ENCODE peak calls at places on chromosome 3, in eight cellular contexts. M is upper lobe of left lung, B is SK-N-SH, P is spleen, D is GM23338, A is breast epithelium, Q is HepG2, L is stomach. X is an unnamed sample.

GRCh38 chr3:11641683-11642407 is 1.9 kb downstream of the VGLL4 start:
- DNase-seq in M (no peak), B (no peak), P (no peak), D (peak; percentile 51), A (no peak), Q (no peak), L (no peak), X (no peak)

GRCh38 chr3:49018707-49019006 is 277 bp upstream of the DALRD3 start:
- DNase-seq in M (no peak), B (no peak), P (no peak), D (no peak), A (no peak), Q (no peak), L (no peak), X (no peak)

GRCh38 chr3:20121088-20121487 is 64.9 kb downstream of the SGO1 start:
- DNase-seq in M (no peak), B (no peak), P (no peak), D (no peak), A (no peak), Q (no peak), L (no peak), X (no peak)

GRCh38 chr3:126828306-126828705 is 124.3 kb downstream of the CHCHD6 start:
- DNase-seq in M (no peak), B (no peak), P (no peak), D (no peak), A (no peak), Q (no peak), L (no peak), X (no peak)

GRCh38 chr3:10432931-10433330 is 72.5 kb downstream of the ATP2B2 start:
- DNase-seq in M (no peak), B (peak; percentile 66), P (peak; percentile 37), D (no peak), A (no peak), Q (no peak), L (no peak), X (no peak)

GRCh38 chr3:39000008-39000450 is 51.7 kb downstream of the SCN11A start:
- DNase-seq in M (no peak), B (peak; percentile 60), P (no peak), D (peak; percentile 91), A (no peak), Q (peak; percentile 60), L (no peak), X (no peak)

GRCh38 chr3:46482632-46483311 is 15.0 kb upstream of the RTP3 start:
- DNase-seq in M (no peak), B (no peak), P (no peak), D (no peak), A (no peak), Q (no peak), L (no peak), X (no peak)

GRCh38 chr3:103195201-103195600 is 760.4 kb downstream of the ZPLD1 start:
- DNase-seq in M (no peak), B (no peak), P (no peak), D (no peak), A (no peak), Q (no peak), L (no peak), X (no peak)

GRCh38 chr3:102136183-102136582 is 286.9 kb downstream of the NFKBIZ start:
- DNase-seq in M (no peak), B (no peak), P (no peak), D (no peak), A (no peak), Q (no peak), L (no peak), X (no peak)

GRCh38 chr3:169348981-169349942 is 314.2 kb downstream of the MECOM start:
- DNase-seq in M (no peak), B (no peak), P (no peak), D (no peak), A (no peak), Q (no peak), L (no peak), X (no peak)

GRCh38 chr3:151931171-151931570 is 57.7 kb downstream of the SUCNR1 start:
- DNase-seq in M (no peak), B (no peak), P (no peak), D (no peak), A (no peak), Q (no peak), L (no peak), X (no peak)

GRCh38 chr3:130093741-130094391 is 12.2 kb downstream of the ALG1L2 start:
- DNase-seq in M (peak; percentile 77), B (no peak), P (peak; percentile 85), D (peak; percentile 51), A (no peak), Q (no peak), L (no peak), X (no peak)

GRCh38 chr3:24270204-24270671 is 224.4 kb downstream of the THRB start:
- DNase-seq in M (no peak), B (peak; percentile 36), P (no peak), D (no peak), A (no peak), Q (no peak), L (no peak), X (no peak)

GRCh38 chr3:12194209-12194608 is 35.5 kb upstream of the TIMP4 start:
- DNase-seq in M (no peak), B (no peak), P (no peak), D (no peak), A (no peak), Q (no peak), L (no peak), X (no peak)

GRCh38 chr3:87206070-87206469 is 21.0 kb upstream of the CHMP2B start:
- DNase-seq in M (no peak), B (no peak), P (no peak), D (no peak), A (no peak), Q (peak; percentile 82), L (no peak), X (no peak)

GRCh38 chr3:98114264-98114663 is 16.3 kb upstream of the OR5H1 start:
- DNase-seq in M (no peak), B (no peak), P (no peak), D (peak; percentile 17), A (no peak), Q (peak; percentile 1), L (no peak), X (no peak)
- TF ChIP-seq POLR2AphosphoS5 in M (no peak), B (no peak), P (no peak), D (no peak), A (no peak), Q (no peak), L (no peak), X (no peak)

GRCh38 chr3:186514296-186515002 is 29.7 kb downstream of the CRYGS start:
- DNase-seq in M (no peak), B (no peak), P (no peak), D (peak; percentile 56), A (no peak), Q (no peak), L (no peak), X (no peak)

GRCh38 chr3:186519021-186519658 is 25.0 kb downstream of the CRYGS start:
- DNase-seq in M (no peak), B (no peak), P (peak; percentile 85), D (no peak), A (no peak), Q (no peak), L (no peak), X (no peak)

GRCh38 chr3:186515115-186515514 is 29.1 kb downstream of the CRYGS start:
- DNase-seq in M (no peak), B (no peak), P (no peak), D (no peak), A (no peak), Q (no peak), L (no peak), X (no peak)

GRCh38 chr3:186516645-186517044 is 27.5 kb downstream of the CRYGS start:
- DNase-seq in M (no peak), B (no peak), P (no peak), D (no peak), A (no peak), Q (no peak), L (no peak), X (no peak)

DNA sequence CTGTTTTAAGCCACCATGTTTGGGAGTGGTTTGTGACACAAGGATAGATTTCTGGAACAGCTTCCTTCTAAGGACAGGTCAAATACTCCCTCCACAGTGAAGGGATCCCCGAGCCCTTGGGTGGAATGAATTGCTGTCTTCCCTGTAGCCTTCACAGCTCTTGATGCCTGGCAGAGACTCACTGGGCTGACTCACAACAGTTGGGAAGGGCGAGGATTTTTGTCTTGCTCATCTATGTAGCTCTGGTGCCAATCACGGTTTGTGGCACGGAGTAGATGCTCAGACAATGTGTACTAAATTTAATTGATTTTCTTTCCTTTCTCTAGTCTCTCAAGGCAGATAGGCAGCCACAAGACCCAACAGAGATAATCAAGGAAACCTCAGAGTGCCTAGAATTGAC is 27.0 kb downstream of the CRYGS start:
- DNase-seq in M (no peak), B (no peak), P (no peak), D (no peak), A (no peak), Q (no peak), L (no peak), X (no peak)
- H3K4me1 ChIP-seq in M (no peaks in the 10 kb centered on the region), B (no peaks in the 10 kb centered on the region), P (peaks cover 55% of the 10 kb centered on the region), D (no peaks in the 10 kb centered on the region), A (no peaks in the 10 kb centered on the region), Q (peaks cover 27% of the 10 kb centered on the region), L (no peaks in the 10 kb centered on the region), X (no peaks in the 10 kb centered on the region)

GRCh38 chr3:184822081-184822480 is 10.1 kb downstream of the VPS8 start:
- DNase-seq in M (no peak), B (no peak), P (no peak), D (no peak), A (no peak), Q (no peak), L (no peak), X (no peak)

GRCh38 chr3:184821034-184821433 is 9.1 kb downstream of the VPS8 start:
- DNase-seq in M (no peak), B (no peak), P (no peak), D (no peak), A (no peak), Q (no peak), L (no peak), X (no peak)

GRCh38 chr3:184827572-184827971 is 15.6 kb downstream of the VPS8 start:
- DNase-seq in M (no peak), B (no peak), P (no peak), D (no peak), A (no peak), Q (no peak), L (no peak), X (no peak)

GRCh38 chr3:184822654-184823053 is 10.7 kb downstream of the VPS8 start:
- DNase-seq in M (no peak), B (no peak), P (no peak), D (no peak), A (no peak), Q (no peak), L (no peak), X (no peak)

DNA sequence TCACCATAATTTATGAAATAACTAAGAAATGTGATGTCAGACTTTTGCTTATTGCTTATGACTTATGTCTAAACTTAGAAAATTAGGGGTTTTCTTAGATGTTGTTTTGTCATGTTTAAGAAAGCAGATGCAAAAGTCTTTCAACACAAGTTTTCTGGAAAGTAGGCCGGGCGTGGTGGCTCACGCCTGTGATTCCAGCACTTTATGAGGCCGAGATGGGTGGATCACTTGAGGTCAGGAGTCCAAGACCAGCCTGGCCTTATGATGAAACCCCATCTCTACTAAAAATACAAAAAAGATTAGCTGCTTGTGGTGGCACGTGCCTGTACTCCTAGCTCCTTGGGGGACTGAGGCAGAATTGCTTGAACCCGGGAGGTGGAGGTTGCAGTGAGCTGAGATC is 13.5 kb downstream of the VPS8 start:
- DNase-seq in M (no peak), B (no peak), P (no peak), D (no peak), A (no peak), Q (no peak), L (no peak), X (no peak)
- TF ChIP-seq POLR2AphosphoS5 in M (no peak), B (no peak), P (no peak), D (no peak), A (no peak), Q (no peak), L (no peak), X (no peak)

GRCh38 chr3:9392041-9392440 is 5.4 kb upstream of the SETD5 start:
- DNase-seq in M (no peak), B (no peak), P (no peak), D (no peak), A (no peak), Q (no peak), L (no peak), X (no peak)
- H3K4me1 ChIP-seq in M (peaks cover 41% of the 10 kb centered on the region), B (peaks cover 17% of the 10 kb centered on the region), P (peaks cover 82% of the 10 kb centered on the region), D (peaks cover 15% of the 10 kb centered on the region), A (peaks cover 10% of the 10 kb centered on the region), Q (peaks cover 54% of the 10 kb centered on the region), L (peaks cover 34% of the 10 kb centered on the region), X (peaks cover 64% of the 10 kb centered on the region)

X was measured in suprapubic skin.